ENCODE peak calls at places on chromosomes 6 and 20, in seven cellular contexts. S is HepG2, T is H1, K is HCT116, L is SK-N-SH, O is GM12878, D is K562. Y is an unnamed sample. For H3K4me1, the result is how much of the 10 kb centered on the place peaks cover.

GRCh38 chr20:21515300-21516179 is 1.7 kb upstream of the NKX2-2 start:
- DNase-seq in K (no peak), S (no peak), O (no peak), D (no peak), L (peak), T (peak), Y (no peak)

GRCh38 chr6:149441740-149442139 is 41.7 kb downstream of the SUMO4 start:
- DNase-seq in S (no peak), K (no peak), D (no peak), O (no peak), L (no peak), T (no peak), Y (no peak)

GRCh38 chr20:35944189-35944588 is 10.1 kb downstream of the SCAND1 start:
- DNase-seq in D (no peak), K (no peak), S (no peak), T (no peak), O (no peak), L (no peak), Y (no peak)

GRCh38 chr20:5781798-5782750 is 31.9 kb downstream of the SHLD1 start:
- DNase-seq in L (no peak), K (no peak), O (no peak), S (peak), D (peak), T (no peak), Y (no peak)

GRCh38 chr20:38590682-38591483 is 9.9 kb downstream of the ADIG start:
- DNase-seq in D (no peak), T (no peak), O (no peak), S (no peak), L (no peak), K (no peak), Y (no peak)

GRCh38 chr20:6533321-6533720 is 234.2 kb upstream of the BMP2 start:
- DNase-seq in K (no peak), D (no peak), T (no peak), S (no peak), O (no peak), L (no peak), Y (no peak)

GRCh38 chr6:66808771-66809170 is 1101.7 kb upstream of the EYS start:
- DNase-seq in O (no peak), S (no peak), L (no peak), D (no peak), K (no peak), T (no peak), Y (no peak)

GRCh38 chr6:32941412-32941784 is 570 bp upstream of the HLA-DMB start:
- DNase-seq in L (no peak), S (no peak), D (no peak), T (no peak), K (no peak), O (peak), Y (no peak)

GRCh38 chr6:44102527-44102926 is 24.7 kb downstream of the MRPL14 start:
- DNase-seq in S (no peak), L (no peak), K (no peak), D (no peak), T (no peak), O (no peak), Y (no peak)

GRCh38 chr6:164151161-164151728 is 736.7 kb downstream of the QKI start:
- DNase-seq in T (no peak), O (no peak), D (no peak), L (no peak), K (no peak), S (no peak), Y (no peak)

GRCh38 chr20:39861381-39861780 is 827.7 kb downstream of the MAFB start:
- DNase-seq in O (no peak), D (no peak), S (no peak), L (no peak), K (no peak), T (no peak), Y (no peak)

GRCh38 chr6:147509900-147510299 is 1.4 kb downstream of the SAMD5 start:
- DNase-seq in D (no peak), O (no peak), S (peak), K (no peak), L (no peak), T (no peak), Y (no peak)

GRCh38 chr6:150076196-150076893 is 7.4 kb upstream of the ULBP3 start:
- DNase-seq in S (no peak), K (no peak), O (no peak), L (no peak), D (no peak), T (no peak), Y (no peak)

GRCh38 chr20:32789896-32790750 is 27.9 kb downstream of the DNMT3B start:
- DNase-seq in L (peak), O (peak), D (peak), K (no peak), S (peak), T (peak), Y (no peak)

GRCh38 chr6:9878535-9878934 is 536.3 kb downstream of the TFAP2A start:
- DNase-seq in T (no peak), D (no peak), K (no peak), O (no peak), S (no peak), L (no peak), Y (no peak)

GRCh38 chr6:20202070-20202658 is 10.1 kb downstream of the MBOAT1 start:
- DNase-seq in T (no peak), K (no peak), O (peak), L (no peak), S (peak), D (no peak), Y (no peak)

GRCh38 chr20:47785900-47786762 is 850 bp upstream of the SULF2 start:
- DNase-seq in L (peak), O (no peak), S (peak), T (peak), D (peak), K (peak), Y (no peak)

GRCh38 chr20:23244207-23244915 is 106.2 kb upstream of the NXT1 start:
- DNase-seq in K (no peak), D (no peak), O (no peak), T (peak), L (no peak), S (no peak), Y (no peak)

GRCh38 chr6:24902782-24903181 is 33.0 kb downstream of the RIPOR2 start:
- DNase-seq in S (no peak), K (peak), D (no peak), L (no peak), T (no peak), O (no peak), Y (no peak)

GRCh38 chr6:165045631-165046030 is 263.8 kb downstream of the C6orf118 start:
- DNase-seq in K (no peak), O (no peak), L (no peak), S (no peak), D (no peak), T (no peak), Y (no peak)

GRCh38 chr6:73800997-73801396 is 105.0 kb downstream of the CD109 start:
- DNase-seq in D (no peak), T (no peak), K (no peak), O (no peak), S (no peak), L (no peak), Y (no peak)

GRCh38 chr6:146410851-146411595 is 132.6 kb upstream of the RAB32 start:
- DNase-seq in K (no peak), T (no peak), S (no peak), D (no peak), L (no peak), O (no peak), Y (no peak)

GRCh38 chr6:119201486-119201885 is 123.0 kb upstream of the FAM184A start:
- DNase-seq in S (no peak), L (no peak), K (no peak), T (no peak), O (no peak), D (no peak), Y (no peak)

GRCh38 chr6:112503210-112503609 is 156.1 kb downstream of the RFPL4B start:
- DNase-seq in T (no peak), O (no peak), D (no peak), L (no peak), K (no peak), S (no peak), Y (no peak)

GRCh38 chr6:157602521-157603288 is 220.3 kb upstream of the SNX9 start:
- DNase-seq in K (no peak), D (no peak), L (no peak), S (no peak), O (no peak), T (no peak), Y (no peak)

GRCh38 chr6:111709615-111710398 is 104.1 kb upstream of the TRAF3IP2 start:
- DNase-seq in O (peak), D (peak), S (peak), K (peak), L (peak), T (no peak), Y (no peak)

GRCh38 chr6:81515562-81516453 is 236.7 kb downstream of the TENT5A start:
- DNase-seq in T (no peak), S (no peak), L (no peak), D (no peak), K (no peak), O (no peak), Y (no peak)

GRCh38 chr6:34247481-34248197 is 1.2 kb downstream of the SMIM29 start:
- DNase-seq in S (no peak), K (no peak), T (peak), L (no peak), O (no peak), D (peak), Y (no peak)

GRCh38 chr6:154406301-154406700 is 49.7 kb upstream of the IPCEF1 start:
- DNase-seq in K (no peak), L (no peak), T (no peak), D (no peak), S (no peak), O (no peak), Y (no peak)

GRCh38 chr6:44761046-44761445 is 373.5 kb downstream of the CDC5L start:
- DNase-seq in O (no peak), K (peak), D (no peak), S (no peak), L (no peak), T (no peak), Y (no peak)

GRCh38 chr6:162471842-162472241 is 255.7 kb downstream of the PRKN start:
- DNase-seq in K (no peak), L (no peak), T (no peak), D (no peak), O (no peak), S (no peak), Y (no peak)

GRCh38 chr20:25020901-25021301 is 28.4 kb upstream of the APMAP start:
- DNase-seq in T (no peak), O (no peak), L (no peak), D (no peak), S (no peak), K (no peak), Y (no peak)

GRCh38 chr20:25020345-25020744 is 27.8 kb upstream of the APMAP start:
- DNase-seq in O (no peak), T (no peak), S (no peak), L (no peak), K (no peak), D (no peak), Y (no peak)

GRCh38 chr20:25019381-25020155 is 27.0 kb upstream of the APMAP start:
- DNase-seq in T (no peak), D (no peak), K (no peak), S (peak), O (no peak), L (no peak), Y (no peak)

GRCh38 chr20:25022680-25023079 is 30.1 kb upstream of the APMAP start:
- DNase-seq in T (no peak), K (no peak), S (no peak), L (no peak), O (no peak), D (no peak), Y (no peak)

DNA sequence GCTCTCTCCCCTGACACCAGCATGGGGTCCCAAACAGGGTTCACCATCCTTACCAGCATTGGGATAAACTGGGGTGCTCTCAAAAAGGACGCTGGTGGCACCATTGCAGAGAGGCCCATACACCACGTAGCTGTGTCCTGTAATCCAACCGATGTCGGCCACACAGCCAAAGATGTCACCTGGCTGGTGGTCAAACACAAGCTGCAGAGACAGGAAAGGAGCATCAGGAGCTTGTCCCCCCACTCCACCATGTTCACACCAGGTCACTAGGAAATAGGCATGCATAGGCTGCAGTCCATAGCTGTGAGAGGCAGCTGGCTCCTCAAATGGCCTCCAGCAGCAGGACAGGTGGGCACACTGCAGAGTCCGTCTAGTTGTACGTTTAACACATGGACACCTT is 28.8 kb upstream of the APMAP start:
- DNase-seq in S (no peak), O (no peak), K (no peak), T (no peak), L (no peak), D (no peak), Y (no peak)
- H3K4me1 ChIP-seq in S (under half), O (under half), K (under half), T (under half), L (under half), D (under half), Y (under half)

GRCh38 chr6:37088897-37089296 is 81.1 kb upstream of the PIM1 start:
- DNase-seq in O (no peak), T (no peak), D (no peak), L (no peak), S (no peak), K (no peak), Y (no peak)

GRCh38 chr6:37082390-37082789 is 76.9 kb downstream of the FGD2 start:
- DNase-seq in D (no peak), T (no peak), L (no peak), O (no peak), S (no peak), K (no peak), Y (no peak)

GRCh38 chr6:37081042-37081607 is 75.7 kb downstream of the FGD2 start:
- DNase-seq in L (no peak), D (no peak), S (no peak), T (no peak), K (no peak), O (no peak), Y (no peak)

GRCh38 chr6:37078814-37079213 is 73.4 kb downstream of the FGD2 start:
- DNase-seq in S (no peak), O (no peak), K (no peak), L (no peak), T (no peak), D (no peak), Y (no peak)

DNA sequence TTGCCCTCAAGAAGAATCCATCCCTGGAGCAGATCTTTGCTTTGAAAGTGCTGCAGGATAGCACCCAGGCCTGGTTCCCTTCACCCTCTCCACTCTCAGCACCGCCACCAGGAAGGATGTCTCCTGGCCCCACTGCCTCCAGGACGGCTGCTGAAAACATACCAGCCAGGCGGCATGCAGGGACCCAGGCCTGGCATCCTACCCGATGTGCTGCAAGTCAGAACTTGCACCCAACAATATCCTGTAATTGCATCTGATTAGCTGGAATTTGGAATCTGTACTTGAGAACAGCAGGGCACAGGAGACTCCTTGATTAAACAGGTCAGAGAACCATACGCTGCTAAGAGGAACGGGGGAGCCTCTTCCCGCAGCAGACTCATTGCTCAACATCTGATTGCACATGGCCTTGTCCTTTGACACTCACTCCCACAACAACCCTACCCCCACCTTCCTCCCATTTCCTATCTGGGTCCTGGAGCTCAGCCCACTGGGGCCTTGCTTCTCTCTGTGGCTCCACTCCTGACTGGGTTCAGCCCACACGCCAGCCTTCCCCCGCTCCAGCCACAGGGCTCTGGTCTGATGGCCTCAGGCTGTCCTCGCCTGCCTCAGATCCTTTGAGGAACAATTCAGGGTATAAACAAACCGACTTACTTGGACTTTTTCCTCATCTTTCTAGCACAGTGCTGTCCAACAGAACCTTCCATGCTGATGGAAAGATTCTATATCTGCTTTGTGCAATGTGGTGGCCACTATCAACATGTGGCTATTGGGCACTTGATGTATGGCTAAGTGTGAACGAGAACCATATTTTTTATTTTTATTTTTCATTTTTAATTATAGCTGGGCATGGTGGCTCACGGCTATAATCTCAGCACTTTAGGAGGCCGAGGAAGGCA is 78.0 kb downstream of the FGD2 start:
- DNase-seq in S (peak), L (peak), K (no peak), T (no peak), O (no peak), D (peak), Y (no peak)
- TF ChIP-seq YY1 in S (no peak), L (no peak), K (no peak), T (no peak), O (no peak), D (peak), Y (no peak)

GRCh38 chr20:37353285-37353849 is 7.4 kb downstream of the SRC start:
- DNase-seq in K (no peak), S (no peak), T (no peak), L (peak), D (no peak), O (no peak), Y (no peak)
- H3K4me1 ChIP-seq in K (under half), S (under half), T (under half), L (under half), D (under half), O (under half), Y (under half)

GRCh38 chr6:105769987-105770386 is 316.1 kb upstream of the PRDM1 start:
- DNase-seq in S (no peak), D (no peak), T (no peak), K (peak), O (no peak), L (no peak), Y (no peak)
- TF ChIP-seq YY1 in S (no peak), D (no peak), T (no peak), K (no peak), O (no peak), L (no peak), Y (no peak)